ENCODE peak calls at places on chromosomes 6 and 20, in ten cellular contexts. F is endodermal cell; M is heart left ventricle; O is HFF-Myc; Q is tibial artery; E is CD8-positive, alpha-beta T cell; R is prostate gland; H is lower lobe of right lung; S is SJSA1; W is retinal pigment epithelial cell. X is an unnamed sample.

GRCh38 chr6:41748102-41748477 is 893 bp upstream of the PGC start:
- DNase-seq in F (no peak), M (no peak), O (no peak), Q (no peak), E (no peak), R (no peak), H (no peak), S (no peak), W (no peak), X (no peak)

GRCh38 chr6:162344935-162345599 is 382.5 kb downstream of the PRKN start:
- DNase-seq in F (no peak), M (no peak), O (no peak), Q (no peak), E (no peak), R (no peak), H (no peak), S (no peak), W (no peak), X (no peak)

GRCh38 chr20:10965936-10966470 is 292.2 kb upstream of the JAG1 start:
- DNase-seq in F (no peak), M (peak), O (no peak), Q (no peak), E (no peak), R (no peak), H (no peak), S (no peak), W (no peak), X (peak)

GRCh38 chr6:38498085-38498484 is 141.6 kb downstream of the BTBD9 start:
- DNase-seq in F (no peak), M (no peak), O (no peak), Q (no peak), E (no peak), R (no peak), H (no peak), S (no peak), W (no peak), X (no peak)

GRCh38 chr20:57033994-57034393 is 232.4 kb downstream of the BMP7 start:
- DNase-seq in F (no peak), M (no peak), O (no peak), Q (no peak), E (no peak), R (no peak), H (no peak), S (no peak), W (no peak), X (no peak)

GRCh38 chr20:50729925-50730764 is 1.2 kb upstream of the PARD6B start:
- DNase-seq in F (peak), M (no peak), O (no peak), Q (no peak), E (no peak), R (no peak), H (no peak), S (no peak), W (no peak), X (no peak)

GRCh38 chr20:23273776-23274175 is 76.8 kb upstream of the NXT1 start:
- DNase-seq in F (no peak), M (no peak), O (no peak), Q (no peak), E (no peak), R (no peak), H (no peak), S (no peak), W (no peak), X (no peak)

GRCh38 chr6:68333444-68333843 is 301.6 kb upstream of the ADGRB3 start:
- DNase-seq in F (no peak), M (no peak), O (no peak), Q (no peak), E (no peak), R (no peak), H (no peak), S (no peak), W (peak), X (no peak)

GRCh38 chr6:71011861-71012260 is 55.0 kb upstream of the B3GAT2 start:
- DNase-seq in F (no peak), M (no peak), O (no peak), Q (no peak), E (no peak), R (no peak), H (no peak), S (no peak), W (no peak), X (no peak)

GRCh38 chr6:157283330-157283898 is 39.9 kb downstream of the TMEM242 start:
- DNase-seq in F (peak), M (no peak), O (no peak), Q (no peak), E (no peak), R (no peak), H (no peak), S (no peak), W (no peak), X (no peak)

GRCh38 chr6:144219056-144219685 is 66.0 kb upstream of the UTRN start:
- DNase-seq in F (no peak), M (no peak), O (peak), Q (no peak), E (no peak), R (no peak), H (no peak), S (no peak), W (no peak), X (no peak)

GRCh38 chr20:8414611-8415274 is 282.7 kb downstream of the PLCB1 start:
- DNase-seq in F (no peak), M (no peak), O (peak), Q (no peak), E (no peak), R (no peak), H (no peak), S (no peak), W (peak), X (no peak)

GRCh38 chr20:54048489-54048888 is 21.9 kb downstream of the BCAS1 start:
- DNase-seq in F (no peak), M (no peak), O (no peak), Q (no peak), E (no peak), R (no peak), H (no peak), S (no peak), W (no peak), X (no peak)

GRCh38 chr6:110874880-110875547 is 429 bp downstream of the AMD1 start:
- DNase-seq in F (peak), M (peak), O (no peak), Q (peak), E (peak), R (peak), H (peak), S (peak), W (no peak), X (peak)

GRCh38 chr6:22784611-22785010 is 215.2 kb downstream of the HDGFL1 start:
- DNase-seq in F (no peak), M (no peak), O (no peak), Q (no peak), E (no peak), R (no peak), H (no peak), S (no peak), W (peak), X (peak)

GRCh38 chr20:34364013-34364382 is 925 bp downstream of the ITCH start:
- DNase-seq in F (no peak), M (no peak), O (no peak), Q (no peak), E (no peak), R (no peak), H (no peak), S (no peak), W (peak), X (no peak)

GRCh38 chr6:105526198-105526872 is 123.5 kb upstream of the PREP start:
- DNase-seq in F (no peak), M (no peak), O (no peak), Q (no peak), E (no peak), R (no peak), H (no peak), S (no peak), W (no peak), X (no peak)

GRCh38 chr6:168456907-168457771 is 16.2 kb downstream of the SMOC2 start:
- DNase-seq in F (no peak), M (no peak), O (no peak), Q (no peak), E (no peak), R (no peak), H (no peak), S (no peak), W (no peak), X (no peak)

GRCh38 chr20:41697861-41698559 is 79.8 kb upstream of the CHD6 start:
- DNase-seq in F (peak), M (no peak), O (no peak), Q (no peak), E (no peak), R (no peak), H (no peak), S (no peak), W (no peak), X (no peak)

GRCh38 chr20:59016795-59017492 is 2.3 kb upstream of the TUBB1 start:
- DNase-seq in F (no peak), M (no peak), O (no peak), Q (no peak), E (no peak), R (no peak), H (no peak), S (no peak), W (no peak), X (no peak)

DNA sequence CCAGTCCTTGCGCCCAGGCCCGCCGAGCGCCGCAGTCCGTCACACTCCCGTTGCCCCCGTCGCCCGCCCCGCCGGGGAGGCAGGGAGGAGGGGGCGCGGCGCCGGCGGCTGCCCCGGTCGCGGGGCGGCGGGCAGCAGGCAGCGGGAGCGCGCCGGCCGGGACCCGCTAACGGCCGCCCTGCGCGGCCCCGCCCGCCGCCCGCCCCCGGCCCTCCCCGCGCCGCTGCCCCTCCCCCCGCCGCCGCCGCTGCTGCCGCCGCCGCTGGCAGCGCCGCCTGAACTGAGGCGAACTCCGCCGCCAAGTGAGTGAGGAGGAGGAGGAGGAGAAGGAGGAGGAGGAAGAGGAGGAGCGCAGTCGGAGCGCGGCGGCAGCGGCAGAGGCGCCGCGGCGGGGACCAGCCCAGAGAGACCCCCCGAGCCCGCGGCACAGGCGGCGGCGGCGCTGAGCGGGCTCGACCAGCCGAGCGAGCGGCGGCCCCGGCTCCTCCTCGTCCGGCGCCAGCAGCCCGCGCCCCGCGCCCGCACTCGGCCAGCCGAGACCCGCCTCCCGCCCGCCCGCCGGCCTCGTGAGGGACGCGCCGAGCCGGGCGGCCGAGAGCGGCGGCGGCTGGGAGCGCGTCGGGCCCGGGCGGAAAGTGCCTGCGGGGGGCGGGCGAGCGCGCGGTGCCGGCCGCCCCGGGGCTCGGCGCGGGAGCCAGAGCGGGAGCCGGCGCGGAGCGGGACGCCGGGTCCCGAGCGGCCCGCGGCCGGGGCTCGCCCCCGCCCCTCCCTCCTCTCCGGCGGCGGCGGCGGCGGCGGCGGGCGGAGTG is at the start of gene QKI:
- DNase-seq in F (peak), M (peak), O (no peak), Q (peak), E (peak), R (peak), H (peak), S (peak), W (no peak), X (no peak)
- H3K4me3 ChIP-seq in F (peak), M (peak), O (peak), Q (peak), E (peak), R (peak), H (peak), S (peak), W (peak), X (peak)

DNA sequence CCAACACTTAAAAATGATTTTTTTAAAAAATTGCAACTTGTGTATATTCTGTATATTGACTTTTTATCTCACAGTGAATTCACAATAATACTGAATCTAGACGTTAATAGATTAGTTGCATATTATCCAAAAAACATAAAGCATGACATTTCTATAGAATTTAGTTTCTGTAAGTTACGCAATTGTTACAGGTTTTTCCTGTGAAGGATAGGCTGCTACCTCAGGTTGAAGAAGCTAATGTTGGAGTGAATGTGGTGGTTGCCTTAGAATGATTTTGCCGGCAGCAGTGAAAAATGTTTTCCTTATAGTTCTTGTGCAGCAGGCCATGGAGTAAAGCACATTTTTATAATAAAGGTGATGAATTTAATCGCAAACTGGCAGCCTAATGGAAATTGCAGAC is 20.5 kb downstream of the QKI start:
- DNase-seq in F (no peak), M (no peak), O (no peak), Q (no peak), E (no peak), R (no peak), H (no peak), S (no peak), W (no peak), X (no peak)
- H3K4me3 ChIP-seq in F (no peak), M (no peak), O (no peak), Q (no peak), E (no peak), R (no peak), H (no peak), S (no peak), W (no peak), X (no peak)

DNA sequence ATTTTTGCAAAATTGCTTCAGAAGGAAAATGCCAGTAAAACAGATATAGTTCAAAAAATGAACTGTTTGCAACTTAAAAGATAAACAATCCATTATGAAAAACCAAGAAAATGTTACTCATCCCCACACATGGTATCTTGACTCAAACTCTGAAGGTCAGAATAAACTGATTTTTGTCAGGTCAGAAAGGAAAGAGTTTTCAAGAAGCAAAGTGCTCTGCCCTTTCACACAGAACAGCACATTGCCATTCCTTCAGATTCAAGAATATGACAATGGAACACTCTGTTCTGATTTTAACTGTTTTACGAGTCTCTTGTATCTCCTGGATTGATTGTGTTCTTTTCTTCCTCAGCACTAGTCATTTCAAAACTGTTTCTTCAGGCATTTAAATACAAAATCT is 33.8 kb upstream of the NT5E start:
- DNase-seq in F (no peak), M (no peak), O (no peak), Q (no peak), E (no peak), R (no peak), H (no peak), S (no peak), W (no peak), X (no peak)
- H3K4me3 ChIP-seq in F (no peak), M (no peak), O (no peak), Q (no peak), E (no peak), R (no peak), H (no peak), S (no peak), W (no peak), X (no peak)

DNA sequence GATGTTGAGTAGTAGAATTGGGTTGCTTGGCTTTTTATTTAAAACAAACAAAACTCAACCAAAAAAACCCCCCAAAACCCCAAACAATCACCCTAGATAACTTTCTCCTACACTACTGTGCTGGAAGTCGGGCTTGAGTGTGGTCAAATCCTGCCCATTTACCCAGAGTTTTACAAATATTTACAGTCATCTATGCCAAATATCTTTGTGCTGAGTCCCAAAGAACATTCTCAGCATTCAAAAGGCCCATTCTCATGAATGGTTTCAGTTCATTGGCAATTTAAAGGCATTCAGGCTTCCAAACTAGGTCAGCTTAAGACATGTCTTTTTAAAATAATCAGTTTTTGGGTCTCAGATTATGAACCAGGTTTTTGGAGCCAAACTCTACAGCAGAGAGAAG is 1.8 kb downstream of the RNF144B start:
- DNase-seq in F (no peak), M (no peak), O (no peak), Q (no peak), E (no peak), R (peak), H (no peak), S (no peak), W (peak), X (peak)
- H3K4me3 ChIP-seq in F (no peak), M (peak), O (no peak), Q (peak), E (no peak), R (peak), H (peak), S (peak), W (no peak), X (no peak)

DNA sequence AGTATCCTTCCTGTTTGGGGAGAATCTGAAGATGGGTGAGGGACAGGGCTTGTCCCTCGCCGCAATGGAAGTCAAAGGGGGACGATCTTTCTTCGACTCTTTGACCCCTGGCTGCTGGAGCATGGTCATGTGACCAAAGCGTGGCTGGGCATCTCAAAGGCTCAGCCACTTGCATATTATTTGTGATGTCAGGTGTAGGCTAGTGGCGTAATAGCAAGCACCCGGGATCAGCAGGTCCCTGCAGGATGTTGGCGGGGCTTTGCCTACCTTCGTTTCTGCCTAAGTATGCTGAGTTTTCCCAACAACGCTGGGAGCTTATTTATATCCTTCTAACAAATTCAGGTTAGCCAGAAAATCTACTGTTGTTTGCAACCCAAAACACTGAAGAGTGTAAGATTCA is 50.3 kb upstream of the IL20RA start:
- DNase-seq in F (no peak), M (no peak), O (no peak), Q (no peak), E (no peak), R (no peak), H (no peak), S (no peak), W (no peak), X (no peak)
- H3K4me3 ChIP-seq in F (no peak), M (no peak), O (no peak), Q (no peak), E (no peak), R (no peak), H (no peak), S (no peak), W (no peak), X (no peak)

GRCh38 chr6:25137497-25137896 is 141.7 kb upstream of the CARMIL1 start:
- DNase-seq in F (no peak), M (no peak), O (no peak), Q (no peak), E (no peak), R (no peak), H (no peak), S (no peak), W (no peak), X (no peak)
- H3K4me3 ChIP-seq in F (no peak), M (peak), O (peak), Q (peak), E (peak), R (peak), H (peak), S (no peak), W (no peak), X (no peak)

GRCh38 chr6:99867026-99867425 is 127.0 kb downstream of the MCHR2 start:
- DNase-seq in F (no peak), M (no peak), O (no peak), Q (no peak), E (no peak), R (no peak), H (no peak), S (no peak), W (no peak), X (no peak)

DNA sequence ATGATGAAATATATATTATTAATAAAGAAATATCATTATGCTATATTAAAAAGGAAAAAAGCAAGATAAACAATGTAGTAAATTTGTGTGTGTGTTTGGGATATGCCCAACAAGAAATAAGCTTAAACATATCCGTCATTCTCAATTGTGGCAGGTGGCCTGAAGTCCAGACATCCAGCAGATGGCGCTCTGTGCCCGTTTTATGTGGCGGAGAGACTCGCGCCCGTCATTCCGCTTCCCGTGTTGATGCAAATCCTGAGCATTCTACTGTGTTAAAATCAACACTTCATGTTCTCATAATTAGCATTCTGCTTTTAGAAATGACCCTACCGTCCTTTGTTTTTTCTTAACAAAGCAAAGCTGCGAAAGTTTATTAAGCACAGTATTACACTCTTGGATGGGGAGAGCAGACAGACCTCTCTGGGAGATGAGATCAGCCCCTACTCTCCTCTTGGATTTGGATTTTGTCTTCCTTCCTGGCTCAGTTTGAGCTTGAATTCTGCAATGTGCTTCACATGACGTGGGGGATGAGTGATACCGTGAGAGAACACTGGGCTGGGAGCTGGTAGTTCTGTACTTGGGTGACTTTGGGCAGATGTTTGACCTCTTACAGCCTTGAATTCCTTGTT is 125.8 kb downstream of the MCHR2 start:
- DNase-seq in F (peak), M (peak), O (peak), Q (peak), E (peak), R (peak), H (peak), S (peak), W (peak), X (peak)
- H3K4me3 ChIP-seq in F (no peak), M (no peak), O (no peak), Q (no peak), E (no peak), R (no peak), H (no peak), S (no peak), W (no peak), X (no peak)

X was measured in AG04450.